ENCODE peak calls at places on chromosome 2, in eight cellular contexts. M, Y, E, X, W, Z, V and Q are unnamed samples.
A peak's percentile ranks its signal among the peaks of the same experiment; 100 is the strongest.

GRCh38 chr2:145040433-145040832 is 520.5 kb upstream of the ZEB2 start:
- DNase-seq in E (no peak), X (no peak), W (no peak), V (no peak), Z (no peak), M (no peak), Y (no peak), Q (no peak)

GRCh38 chr2:202716114-202716718 is 81.4 kb downstream of the FAM117B start:
- DNase-seq in W (no peak), E (no peak), M (no peak), Z (no peak), X (no peak), V (no peak), Y (no peak), Q (no peak)

GRCh38 chr2:205377324-205377723 is 305.0 kb upstream of the NRP2 start:
- DNase-seq in M (no peak), E (no peak), Z (no peak), X (no peak), V (no peak), Y (no peak), W (no peak), Q (no peak)

GRCh38 chr2:180359522-180360282 is 352.6 kb upstream of the CWC22 start:
- DNase-seq in Z (no peak), V (no peak), M (peak; percentile 11), Y (no peak), X (no peak), W (no peak), E (peak; percentile 90), Q (no peak)

GRCh38 chr2:135745545-135745944 is 3.9 kb downstream of the UBXN4 start:
- DNase-seq in M (no peak), Y (no peak), V (no peak), W (no peak), Z (no peak), X (peak; percentile 64), E (peak; percentile 28), Q (no peak)

GRCh38 chr2:229235136-229235914 is 35.8 kb downstream of the PID1 start:
- DNase-seq in Y (peak; percentile 40), M (no peak), V (no peak), X (peak; percentile 39), Z (peak; percentile 37), W (peak; percentile 54), E (peak; percentile 26), Q (no peak)

GRCh38 chr2:152062130-152063091 is 36.4 kb downstream of the CACNB4 start:
- DNase-seq in Z (no peak), V (no peak), W (no peak), M (peak; percentile 32), X (peak; percentile 14), Y (peak; percentile 48), E (peak; percentile 16), Q (peak; percentile 32)

GRCh38 chr2:226687641-226688253 is 111.9 kb downstream of the IRS1 start:
- DNase-seq in W (no peak), M (no peak), Y (no peak), X (no peak), E (peak; percentile 43), V (no peak), Z (no peak), Q (no peak)

GRCh38 chr2:222052934-222053367 is 245.8 kb downstream of the PAX3 start:
- DNase-seq in X (no peak), W (peak; percentile 93), V (no peak), E (no peak), Y (no peak), Z (no peak), M (no peak), Q (no peak)

GRCh38 chr2:105789745-105790466 is 45.2 kb downstream of the NCK2 start:
- DNase-seq in Z (no peak), E (peak; percentile 64), W (no peak), Y (peak; percentile 55), M (peak; percentile 68), V (no peak), X (peak; percentile 67), Q (no peak)
- TF ChIP-seq CTCF in Z (no peak), E (peak; percentile 14), W (peak; percentile 26), Y (no peak), M (peak; percentile 5), V (no peak), X (no peak), Q (no peak)

GRCh38 chr2:36484454-36484853 is 113.5 kb downstream of the FEZ2 start:
- DNase-seq in W (no peak), Y (no peak), M (no peak), E (no peak), V (no peak), X (no peak), Z (no peak), Q (no peak)

GRCh38 chr2:36483290-36483689 is 114.7 kb downstream of the FEZ2 start:
- DNase-seq in Z (no peak), Y (no peak), E (no peak), X (no peak), W (no peak), M (no peak), V (no peak), Q (no peak)

GRCh38 chr2:36487947-36488346 is 110.0 kb downstream of the FEZ2 start:
- DNase-seq in V (no peak), X (no peak), M (no peak), Z (no peak), Y (no peak), E (no peak), W (no peak), Q (no peak)

GRCh38 chr2:36486546-36487044 is 111.4 kb downstream of the FEZ2 start:
- DNase-seq in W (no peak), X (peak; percentile 74), M (no peak), V (no peak), Y (no peak), Z (no peak), E (peak; percentile 16), Q (no peak)

GRCh38 chr2:36485521-36485920 is 112.4 kb downstream of the FEZ2 start:
- DNase-seq in M (no peak), Y (no peak), X (peak; percentile 95), V (no peak), W (no peak), E (peak; percentile 42), Z (no peak), Q (no peak)
- H3K4me3 ChIP-seq in M (no peak overlapping the region), Y (no peak overlapping the region), X (no peak overlapping the region), V (no peak overlapping the region), W (no peak overlapping the region), E (no peak overlapping the region), Z (no peak overlapping the region), Q (no peak overlapping the region)

GRCh38 chr2:128322651-128323491 is 4.2 kb upstream of the HS6ST1 start:
- DNase-seq in Z (peak; percentile 15), Y (peak; percentile 46), E (no peak), W (peak; percentile 37), X (no peak), M (no peak), V (peak; percentile 59), Q (no peak)
- H3K27me3 ChIP-seq in Z (no peaks in the 10 kb centered on the region), Y (no peaks in the 10 kb centered on the region), E (no peaks in the 10 kb centered on the region), W (peaks cover 28% of the 10 kb centered on the region), X (no peaks in the 10 kb centered on the region), M (no peaks in the 10 kb centered on the region), V (no peaks in the 10 kb centered on the region), Q (no peaks in the 10 kb centered on the region)

GRCh38 chr2:176432439-176432838 is 163.2 kb downstream of the MTX2 start:
- DNase-seq in V (no peak), X (peak; percentile 39), M (no peak), E (peak; percentile 27), Z (no peak), W (no peak), Y (no peak), Q (no peak)

GRCh38 chr2:176435691-176436215 is 166.5 kb downstream of the MTX2 start:
- DNase-seq in M (no peak), Z (no peak), X (no peak), V (no peak), W (no peak), E (no peak), Y (no peak), Q (no peak)
- TF ChIP-seq CTCF in M (no peak), Z (no peak), X (no peak), V (no peak), W (no peak), E (no peak), Y (no peak), Q (no peak)

GRCh38 chr2:27492557-27492956 is 2.4 kb downstream of the FNDC4 start:
- DNase-seq in E (no peak), Y (no peak), M (no peak), Z (no peak), W (no peak), V (no peak), X (no peak), Q (no peak)

GRCh38 chr2:27495840-27496356 is 741 bp upstream of the GCKR start:
- DNase-seq in V (no peak), Z (no peak), E (no peak), X (no peak), W (no peak), Y (no peak), M (no peak), Q (no peak)

GRCh38 chr2:27494944-27495554 is at the start of gene FNDC4:
- DNase-seq in W (peak; percentile 83), X (no peak), Y (peak; percentile 43), M (no peak), Z (peak; percentile 59), V (peak; percentile 56), E (no peak), Q (no peak)

GRCh38 chr2:27494284-27494943 is 586 bp downstream of the FNDC4 start:
- DNase-seq in Z (peak; percentile 67), W (peak; percentile 42), M (no peak), X (peak; percentile 33), Y (peak; percentile 75), V (peak; percentile 89), E (peak; percentile 4), Q (no peak)

DNA sequence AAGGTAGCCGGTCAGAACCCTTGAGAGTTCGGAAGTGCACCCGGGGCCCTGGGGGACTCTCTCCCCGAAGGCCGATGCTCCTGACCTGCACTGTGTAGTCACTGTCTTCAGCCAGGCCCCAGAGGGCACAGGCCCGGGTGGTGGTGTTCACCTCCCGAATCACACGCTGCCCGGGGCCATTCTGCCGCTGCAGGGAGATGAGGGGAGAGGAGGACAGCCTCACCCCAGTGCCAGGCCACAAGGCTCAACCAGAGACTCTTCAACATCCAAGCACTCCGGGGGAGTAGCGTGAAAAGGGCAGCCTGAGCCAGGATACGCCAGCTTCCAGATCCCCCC is 1.1 kb downstream of the FNDC4 start:
- DNase-seq in V (no peak), Y (no peak), X (no peak), Z (no peak), M (no peak), W (no peak), E (no peak), Q (no peak)
- H3K4me3 ChIP-seq in V (peak overlapping the region; percentile 58), Y (peak overlapping the region; percentile 70), X (peak overlapping the region; percentile 83), Z (no peak overlapping the region), M (no peak overlapping the region), W (peak overlapping the region; percentile 95), E (peak overlapping the region; percentile 55), Q (no peak overlapping the region)